ENCODE peak calls at places on chromosomes 4 and X, in four cellular contexts. One of them, this sample, is unnamed.

GRCh38 chr4:159547645-159548308 is 444.9 kb downstream of the RAPGEF2 start:
- DNase-seq in spleen: no peak
- DNase-seq in GM23338: no peak
- DNase-seq in prostate gland: no peak
- DNase-seq in this sample: no peak

GRCh38 chr4:56410247-56410646 is 23.0 kb upstream of the AASDH start:
- DNase-seq in spleen: no peak
- DNase-seq in GM23338: peak; percentile 94
- DNase-seq in prostate gland: peak; percentile 77
- DNase-seq in this sample: peak; percentile 36

GRCh38 chr4:176778491-176778890 is 14.2 kb downstream of the VEGFC start:
- DNase-seq in spleen: no peak
- DNase-seq in GM23338: no peak
- DNase-seq in prostate gland: no peak
- DNase-seq in this sample: no peak

GRCh38 chrX:1411331-1411730 is 19.4 kb upstream of the SLC25A6 start:
- DNase-seq in spleen: peak; percentile 61
- DNase-seq in GM23338: no peak
- DNase-seq in prostate gland: no peak
- DNase-seq in this sample: no peak

GRCh38 chr4:80188457-80188800 is 8.9 kb upstream of the PRDM8 start:
- DNase-seq in spleen: no peak
- DNase-seq in GM23338: peak; percentile 5
- DNase-seq in prostate gland: no peak
- DNase-seq in this sample: no peak

GRCh38 chr4:56804551-56804950 is 16.9 kb downstream of the SPINK2 start:
- DNase-seq in spleen: no peak
- DNase-seq in GM23338: no peak
- DNase-seq in prostate gland: no peak
- DNase-seq in this sample: no peak

GRCh38 chr4:115675721-115676120 is 562.3 kb upstream of the NDST4 start:
- DNase-seq in spleen: no peak
- DNase-seq in GM23338: no peak
- DNase-seq in prostate gland: no peak
- DNase-seq in this sample: no peak

GRCh38 chr4:125187221-125187620 is 127.5 kb upstream of the FAT4 start:
- DNase-seq in spleen: no peak
- DNase-seq in GM23338: no peak
- DNase-seq in prostate gland: no peak
- DNase-seq in this sample: no peak

GRCh38 chr4:151045907-151046306 is 30.8 kb upstream of the LRBA start:
- DNase-seq in spleen: no peak
- DNase-seq in GM23338: peak; percentile 81
- DNase-seq in prostate gland: no peak
- DNase-seq in this sample: no peak

GRCh38 chr4:39587881-39588280 is 50.8 kb downstream of the SMIM14 start:
- DNase-seq in spleen: no peak
- DNase-seq in GM23338: no peak
- DNase-seq in prostate gland: no peak
- DNase-seq in this sample: no peak

GRCh38 chrX:130869239-130869638 is 33.8 kb downstream of the ENOX2 start:
- DNase-seq in spleen: no peak
- DNase-seq in GM23338: no peak
- DNase-seq in prostate gland: no peak
- DNase-seq in this sample: no peak

GRCh38 chr4:100286601-100287000 is 96.3 kb upstream of the DDIT4L start:
- DNase-seq in spleen: no peak
- DNase-seq in GM23338: peak; percentile 57
- DNase-seq in prostate gland: no peak
- DNase-seq in this sample: no peak

GRCh38 chr4:159047478-159048165 is 55.3 kb upstream of the RAPGEF2 start:
- DNase-seq in spleen: no peak
- DNase-seq in GM23338: no peak
- DNase-seq in prostate gland: no peak
- DNase-seq in this sample: no peak

GRCh38 chrX:10548681-10549080 is 71.7 kb downstream of the MID1 start:
- DNase-seq in spleen: no peak
- DNase-seq in GM23338: no peak
- DNase-seq in prostate gland: no peak
- DNase-seq in this sample: no peak

GRCh38 chr4:52187603-52188002 is 136.5 kb downstream of the SPATA18 start:
- DNase-seq in spleen: no peak
- DNase-seq in GM23338: no peak
- DNase-seq in prostate gland: no peak
- DNase-seq in this sample: no peak

GRCh38 chrX:149938427-149939270 is at the start of gene EOLA2:
- DNase-seq in spleen: peak; percentile 97
- DNase-seq in GM23338: peak; percentile 92
- DNase-seq in prostate gland: peak; percentile 91
- DNase-seq in this sample: peak; percentile 96
- TF ChIP-seq POLR2AphosphoS5 in spleen: peak; percentile 95
- TF ChIP-seq POLR2AphosphoS5 in GM23338: peak; percentile 53
- TF ChIP-seq POLR2AphosphoS5 in prostate gland: peak; percentile 92
- TF ChIP-seq POLR2AphosphoS5 in this sample: peak; percentile 92

GRCh38 chr4:113958766-113959540 is 20.5 kb downstream of the ARSJ start:
- DNase-seq in spleen: no peak
- DNase-seq in GM23338: no peak
- DNase-seq in prostate gland: peak; percentile 32
- DNase-seq in this sample: no peak
- TF ChIP-seq POLR2AphosphoS5 in spleen: no peak
- TF ChIP-seq POLR2AphosphoS5 in GM23338: no peak
- TF ChIP-seq POLR2AphosphoS5 in prostate gland: peak; percentile 80
- TF ChIP-seq POLR2AphosphoS5 in this sample: no peak

GRCh38 chr4:87093443-87094123 is 126.8 kb downstream of the KLHL8 start:
- DNase-seq in spleen: no peak
- DNase-seq in GM23338: peak; percentile 73
- DNase-seq in prostate gland: peak; percentile 25
- DNase-seq in this sample: no peak
- TF ChIP-seq POLR2AphosphoS5 in spleen: peak; percentile 30
- TF ChIP-seq POLR2AphosphoS5 in GM23338: no peak
- TF ChIP-seq POLR2AphosphoS5 in prostate gland: peak; percentile 23
- TF ChIP-seq POLR2AphosphoS5 in this sample: no peak

GRCh38 chr4:84673475-84674230 is 90.7 kb downstream of the CDS1 start:
- DNase-seq in spleen: no peak
- DNase-seq in GM23338: no peak
- DNase-seq in prostate gland: no peak
- DNase-seq in this sample: no peak
- TF ChIP-seq POLR2AphosphoS5 in spleen: no peak
- TF ChIP-seq POLR2AphosphoS5 in GM23338: no peak
- TF ChIP-seq POLR2AphosphoS5 in prostate gland: no peak
- TF ChIP-seq POLR2AphosphoS5 in this sample: no peak

GRCh38 chr4:5112333-5112732 is 61.1 kb downstream of the STK32B start:
- DNase-seq in spleen: no peak
- DNase-seq in GM23338: no peak
- DNase-seq in prostate gland: no peak
- DNase-seq in this sample: no peak

GRCh38 chr4:5120067-5120466 is 68.8 kb downstream of the STK32B start:
- DNase-seq in spleen: no peak
- DNase-seq in GM23338: no peak
- DNase-seq in prostate gland: no peak
- DNase-seq in this sample: no peak

GRCh38 chr4:5110901-5111300 is 59.6 kb downstream of the STK32B start:
- DNase-seq in spleen: no peak
- DNase-seq in GM23338: no peak
- DNase-seq in prostate gland: no peak
- DNase-seq in this sample: no peak

GRCh38 chr4:5118091-5118786 is 67.0 kb downstream of the STK32B start:
- DNase-seq in spleen: no peak
- DNase-seq in GM23338: no peak
- DNase-seq in prostate gland: no peak
- DNase-seq in this sample: no peak

GRCh38 chr4:5114911-5115310 is 63.6 kb downstream of the STK32B start:
- DNase-seq in spleen: no peak
- DNase-seq in GM23338: no peak
- DNase-seq in prostate gland: no peak
- DNase-seq in this sample: no peak
- TF ChIP-seq POLR2AphosphoS5 in spleen: no peak
- TF ChIP-seq POLR2AphosphoS5 in GM23338: no peak
- TF ChIP-seq POLR2AphosphoS5 in prostate gland: no peak
- TF ChIP-seq POLR2AphosphoS5 in this sample: no peak

GRCh38 chr4:2061208-2062131 is 2.3 kb downstream of the NAT8L start:
- DNase-seq in spleen: no peak
- DNase-seq in GM23338: no peak
- DNase-seq in prostate gland: no peak
- DNase-seq in this sample: peak; percentile 64

GRCh38 chr4:2058264-2059033 is 678 bp upstream of the NAT8L start:
- DNase-seq in spleen: peak; percentile 68
- DNase-seq in GM23338: peak; percentile 57
- DNase-seq in prostate gland: no peak
- DNase-seq in this sample: no peak

GRCh38 chr4:2059034-2059725 is at the start of gene NAT8L:
- DNase-seq in spleen: no peak
- DNase-seq in GM23338: peak; percentile 83
- DNase-seq in prostate gland: no peak
- DNase-seq in this sample: no peak

GRCh38 chr4:2060578-2061207 is 1.6 kb downstream of the NAT8L start:
- DNase-seq in spleen: peak; percentile 62
- DNase-seq in GM23338: peak; percentile 84
- DNase-seq in prostate gland: no peak
- DNase-seq in this sample: no peak

GRCh38 chr4:2059726-2060577 is 825 bp downstream of the NAT8L start:
- DNase-seq in spleen: peak; percentile 51
- DNase-seq in GM23338: peak; percentile 54
- DNase-seq in prostate gland: no peak
- DNase-seq in this sample: no peak
- TF ChIP-seq POLR2AphosphoS5 in spleen: no peak
- TF ChIP-seq POLR2AphosphoS5 in GM23338: no peak
- TF ChIP-seq POLR2AphosphoS5 in prostate gland: no peak
- TF ChIP-seq POLR2AphosphoS5 in this sample: no peak